ENCODE peak calls at places on chromosomes 16 and 17, in five cellular contexts. T, I, V, R and D are unnamed samples.

GRCh38 chr17:30093463-30094147 is 23.0 kb upstream of the NSRP1 start:
- DNase-seq in T (peak; percentile 36), I (peak; percentile 43), V (peak; percentile 44), R (peak; percentile 60), D (peak; percentile 58)

GRCh38 chr16:69779724-69780123 is 17.6 kb downstream of the WWP2 start:
- DNase-seq in T (no peak), I (no peak), V (no peak), R (no peak), D (no peak)

GRCh38 chr16:11234884-11235702 is 20.9 kb downstream of the SOCS1 start:
- DNase-seq in T (no peak), I (no peak), V (no peak), R (no peak), D (no peak)

GRCh38 chr17:9240659-9241370 is 219.5 kb downstream of the NTN1 start:
- DNase-seq in T (peak; percentile 51), I (no peak), V (no peak), R (peak; percentile 56), D (no peak)

GRCh38 chr16:81889896-81890634 is 111.0 kb downstream of the PLCG2 start:
- DNase-seq in T (peak; percentile 38), I (peak; percentile 50), V (peak; percentile 69), R (peak; percentile 59), D (peak; percentile 70)

GRCh38 chr17:72661945-72662826 is 430.3 kb downstream of the SLC39A11 start:
- DNase-seq in T (no peak), I (no peak), V (no peak), R (no peak), D (no peak)

GRCh38 chr17:15777297-15777696 is 45.2 kb downstream of the TBC1D26 start:
- DNase-seq in T (no peak), I (no peak), V (peak; percentile 18), R (no peak), D (no peak)

GRCh38 chr16:57151369-57151768 is 34.5 kb downstream of the PSME3IP1 start:
- DNase-seq in T (no peak), I (no peak), V (no peak), R (no peak), D (no peak)

GRCh38 chr17:17324616-17325015 is 21.4 kb downstream of the NT5M start:
- DNase-seq in T (no peak), I (no peak), V (no peak), R (no peak), D (no peak)

GRCh38 chr17:48551206-48551597 is 6.3 kb upstream of the HOXB2 start:
- DNase-seq in T (no peak), I (no peak), V (no peak), R (no peak), D (no peak)

GRCh38 chr17:4506892-4507291 is 8.2 kb downstream of the SPNS2 start:
- DNase-seq in T (no peak), I (no peak), V (no peak), R (no peak), D (no peak)

GRCh38 chr17:28711723-28712036 is at the start of gene PROCA1:
- DNase-seq in T (no peak), I (no peak), V (no peak), R (no peak), D (peak; percentile 54)

GRCh38 chr17:41519501-41520224 is 973 bp upstream of the KRT15 start:
- DNase-seq in T (no peak), I (no peak), V (peak; percentile 87), R (no peak), D (no peak)

GRCh38 chr16:17817260-17817659 is 346.5 kb upstream of the XYLT1 start:
- DNase-seq in T (no peak), I (no peak), V (no peak), R (no peak), D (no peak)

GRCh38 chr17:78484300-78485159 is 92.7 kb downstream of the DNAH17 start:
- DNase-seq in T (no peak), I (no peak), V (no peak), R (no peak), D (peak; percentile 71)

GRCh38 chr17:6862822-6863221 is 31.3 kb upstream of the TEKT1 start:
- DNase-seq in T (no peak), I (no peak), V (peak; percentile 41), R (no peak), D (peak; percentile 39)

GRCh38 chr16:80023865-80024264 is 423.3 kb upstream of the MAF start:
- DNase-seq in T (no peak), I (no peak), V (peak; percentile 77), R (no peak), D (no peak)

GRCh38 chr17:42049834-42050359 is 504 bp downstream of the C17orf113 start:
- DNase-seq in T (no peak), I (no peak), V (no peak), R (no peak), D (no peak)

GRCh38 chr17:32516940-32517711 is 30.3 kb downstream of the CDK5R1 start:
- DNase-seq in T (no peak), I (no peak), V (no peak), R (no peak), D (peak; percentile 49)

GRCh38 chr17:74770498-74771318 is 5.4 kb downstream of the NAT9 start:
- DNase-seq in T (peak; percentile 44), I (peak; percentile 78), V (peak; percentile 51), R (peak; percentile 28), D (peak; percentile 78)

GRCh38 chr17:68134731-68135130 is 99.2 kb downstream of the KPNA2 start:
- DNase-seq in T (no peak), I (no peak), V (no peak), R (no peak), D (no peak)

GRCh38 chr17:48925251-48925990 is 17.2 kb downstream of the UBE2Z start:
- DNase-seq in T (no peak), I (no peak), V (no peak), R (no peak), D (no peak)

DNA sequence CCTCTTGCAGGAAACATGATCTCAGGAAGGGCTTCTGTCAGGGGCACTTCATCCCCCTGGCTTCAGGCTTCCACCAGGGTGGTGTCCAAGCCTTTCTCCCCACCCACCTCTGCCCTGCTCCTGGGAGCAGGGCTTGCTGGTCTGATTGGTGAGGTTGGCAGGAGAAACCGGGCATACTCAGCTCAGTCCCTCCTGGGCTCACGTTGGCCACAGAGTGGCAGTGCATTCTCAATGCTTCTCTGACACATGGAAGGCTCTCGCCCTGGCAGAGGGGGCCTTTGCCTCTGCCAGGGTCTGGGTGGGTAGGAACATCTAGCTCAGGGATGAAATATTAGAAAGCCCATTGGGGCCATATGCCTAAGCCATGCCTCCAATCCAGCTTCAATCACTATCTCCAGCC is 142.8 kb downstream of the AXIN2 start:
- DNase-seq in T (no peak), I (no peak), V (no peak), R (no peak), D (no peak)
- TF ChIP-seq CTCF in T (no peak), I (no peak), V (no peak), R (no peak), D (no peak)

GRCh38 chr17:61897548-61898180 is 30.1 kb downstream of the INTS2 start:
- DNase-seq in T (no peak), I (no peak), V (no peak), R (no peak), D (no peak)

GRCh38 chr17:61895391-61895790 is 32.1 kb upstream of the BRIP1 start:
- DNase-seq in T (no peak), I (no peak), V (no peak), R (no peak), D (no peak)
- TF ChIP-seq CTCF in T (no peak), I (no peak), V (no peak), R (no peak), D (no peak)

GRCh38 chr16:20838250-20838649 is 31.9 kb downstream of the REXO5 start:
- DNase-seq in T (no peak), I (no peak), V (no peak), R (no peak), D (no peak)
- TF ChIP-seq CTCF in T (no peak), I (no peak), V (no peak), R (no peak), D (no peak)

GRCh38 chr17:44355310-44355640 is 8.4 kb downstream of the FAM171A2 start:
- DNase-seq in T (no peak), I (no peak), V (no peak), R (no peak), D (no peak)

GRCh38 chr17:44355642-44356099 is 8.0 kb downstream of the FAM171A2 start:
- DNase-seq in T (no peak), I (no peak), V (no peak), R (no peak), D (no peak)

GRCh38 chr17:44353656-44354331 is 8.7 kb downstream of the GRN start:
- DNase-seq in T (no peak), I (no peak), V (no peak), R (peak; percentile 2), D (no peak)

GRCh38 chr17:44356241-44356640 is 7.4 kb downstream of the FAM171A2 start:
- DNase-seq in T (no peak), I (no peak), V (no peak), R (no peak), D (no peak)

DNA sequence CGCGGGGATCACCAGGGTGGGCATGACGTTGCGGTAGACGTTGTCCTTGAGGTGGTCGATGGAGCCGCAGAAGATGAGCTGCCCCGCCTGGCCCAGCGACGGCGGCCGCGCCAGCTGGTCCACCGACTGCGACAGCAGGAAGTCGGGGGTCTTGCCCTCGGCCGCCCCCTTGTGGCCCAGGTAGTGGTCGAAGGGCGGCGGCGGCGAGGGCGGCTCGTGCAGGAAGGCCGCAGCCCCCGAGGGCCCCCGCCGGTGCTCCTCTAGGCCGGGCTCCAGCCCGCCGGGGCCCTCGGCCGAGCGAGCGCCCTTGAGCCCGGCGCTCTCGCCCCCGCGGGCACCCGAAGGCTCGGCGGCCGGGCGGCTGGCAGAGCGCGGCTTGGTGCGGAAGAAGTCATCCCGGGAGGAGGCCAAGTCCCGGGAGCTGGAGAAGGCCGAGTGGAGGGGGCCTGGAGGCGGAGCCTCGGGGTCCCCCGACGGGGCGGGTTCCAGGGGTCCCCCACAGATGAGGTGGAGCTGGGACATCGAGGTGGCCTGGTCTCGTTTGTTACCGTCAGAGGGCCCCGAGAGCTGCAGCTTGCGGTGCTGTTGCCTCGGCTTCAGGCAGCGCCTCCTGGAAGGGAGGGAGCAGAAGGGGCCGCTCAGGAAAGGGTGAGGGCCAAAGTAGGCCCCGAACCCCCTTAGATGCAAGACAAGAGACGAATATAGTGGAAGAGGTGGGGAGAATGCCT is 8.9 kb downstream of the FAM171A2 start:
- DNase-seq in T (no peak), I (peak; percentile 69), V (no peak), R (no peak), D (peak; percentile 77)
- TF ChIP-seq CTCF in T (no peak), I (peak; percentile 73), V (peak; percentile 35), R (no peak), D (peak; percentile 65)

GRCh38 chr17:58156839-58157803 is 8.9 kb downstream of the OR4D1 start:
- DNase-seq in T (no peak), I (no peak), V (no peak), R (no peak), D (peak; percentile 75)
- TF ChIP-seq CTCF in T (no peak), I (no peak), V (no peak), R (no peak), D (no peak)

DNA sequence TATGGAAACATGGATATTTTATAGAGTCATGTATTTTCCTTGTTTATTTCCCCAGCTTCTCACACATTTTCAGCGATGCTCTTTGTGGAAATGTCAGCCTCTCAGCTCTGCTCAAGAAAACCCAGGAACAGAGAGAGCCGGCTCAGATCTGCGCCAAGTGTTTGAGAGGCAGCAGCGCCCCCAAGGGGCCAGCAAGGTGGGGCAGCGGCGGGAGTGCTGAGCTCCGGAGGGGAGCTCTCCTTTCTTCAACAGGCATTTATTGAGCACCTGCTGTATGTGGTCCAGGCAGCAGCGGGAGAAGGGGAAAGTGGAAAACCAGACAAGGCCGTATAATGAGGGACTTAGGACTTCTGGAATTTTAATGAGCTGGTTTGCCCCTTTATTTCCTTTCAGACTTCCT is 421.1 kb upstream of the C16orf82 start:
- DNase-seq in T (no peak), I (no peak), V (no peak), R (no peak), D (peak; percentile 73)
- TF ChIP-seq CTCF in T (no peak), I (no peak), V (no peak), R (no peak), D (peak; percentile 84)